ENCODE peak calls at places on chromosomes 2 and 18, in nine cellular contexts. E is astrocyte of the hippocampus; Y is C1 segment of cervical spinal cord; F is activated CD4-positive, alpha-beta T cell treated with anti-CD3 and anti-CD28 coated beads, Interleukin-2, amount 50 U/mL, for 24 hours; X is right cardiac atrium; M is activated CD8-positive, alpha-beta memory T cell treated with anti-CD3 and anti-CD28 coated beads for 24 hours; H is midbrain; K is RKO; N is ovary. G is an unnamed sample.

GRCh38 chr18:23897293-23897692 is 117.3 kb upstream of the TTC39C start:
- DNase-seq in E (no peak), Y (no peak), F (no peak), X (no peak), M (no peak), H (no peak), K (no peak), N (no peak), G (no peak)

GRCh38 chr18:11407900-11408299 is 201.5 kb upstream of the SLC35G4 start:
- DNase-seq in E (peak), Y (no peak), F (no peak), X (no peak), M (no peak), H (no peak), K (no peak), N (no peak), G (no peak)

GRCh38 chr2:226080323-226080722 is 680.8 kb downstream of the NYAP2 start:
- DNase-seq in E (peak), Y (no peak), F (no peak), X (no peak), M (no peak), H (no peak), K (no peak), N (no peak), G (no peak)

GRCh38 chr2:64686283-64686956 is 32.7 kb upstream of the SERTAD2 start:
- DNase-seq in E (no peak), Y (no peak), F (no peak), X (no peak), M (no peak), H (no peak), K (no peak), N (no peak), G (no peak)

GRCh38 chr2:43539991-43540860 is 55.6 kb downstream of the THADA start:
- DNase-seq in E (peak), Y (no peak), F (no peak), X (peak), M (no peak), H (no peak), K (peak), N (peak), G (no peak)

GRCh38 chr2:130337735-130338325 is 4.9 kb upstream of the IMP4 start:
- DNase-seq in E (peak), Y (no peak), F (no peak), X (no peak), M (no peak), H (no peak), K (peak), N (no peak), G (no peak)

GRCh38 chr18:35387367-35387685 is 10.2 kb upstream of the ZNF396 start:
- DNase-seq in E (no peak), Y (no peak), F (no peak), X (no peak), M (no peak), H (no peak), K (no peak), N (no peak), G (no peak)

GRCh38 chr2:232372231-232373208 is 6.0 kb upstream of the ALPP start:
- DNase-seq in E (no peak), Y (no peak), F (no peak), X (no peak), M (no peak), H (no peak), K (peak), N (no peak), G (no peak)

GRCh38 chr2:30437809-30438548 is 9.1 kb upstream of the LCLAT1 start:
- DNase-seq in E (no peak), Y (no peak), F (no peak), X (no peak), M (no peak), H (no peak), K (no peak), N (no peak), G (no peak)

GRCh38 chr18:63082661-63083531 is 236.7 kb downstream of the BCL2 start:
- DNase-seq in E (no peak), Y (no peak), F (no peak), X (no peak), M (no peak), H (no peak), K (peak), N (no peak), G (no peak)

GRCh38 chr2:136005462-136006205 is 20.2 kb upstream of the DARS1 start:
- DNase-seq in E (no peak), Y (no peak), F (no peak), X (no peak), M (no peak), H (no peak), K (no peak), N (no peak), G (no peak)

GRCh38 chr2:178125125-178125524 is 12.9 kb downstream of the RBM45 start:
- DNase-seq in E (no peak), Y (no peak), F (no peak), X (no peak), M (no peak), H (no peak), K (no peak), N (no peak), G (no peak)

GRCh38 chr2:1782514-1782913 is 38.2 kb upstream of the PXDN start:
- DNase-seq in E (no peak), Y (no peak), F (no peak), X (no peak), M (peak), H (no peak), K (no peak), N (no peak), G (no peak)

GRCh38 chr18:58495202-58495601 is 133.7 kb downstream of the ALPK2 start:
- DNase-seq in E (peak), Y (no peak), F (no peak), X (no peak), M (no peak), H (no peak), K (no peak), N (no peak), G (no peak)

GRCh38 chr18:47254341-47254939 is 3.0 kb upstream of the SKOR2 start:
- DNase-seq in E (peak), Y (no peak), F (no peak), X (peak), M (no peak), H (peak), K (peak), N (no peak), G (no peak)

GRCh38 chr2:99836670-99837069 is 305.7 kb downstream of the AFF3 start:
- DNase-seq in E (no peak), Y (no peak), F (no peak), X (no peak), M (no peak), H (no peak), K (no peak), N (no peak), G (no peak)

GRCh38 chr2:54085069-54085468 is 30.3 kb upstream of the ACYP2 start:
- DNase-seq in E (no peak), Y (no peak), F (no peak), X (no peak), M (no peak), H (no peak), K (no peak), N (no peak), G (no peak)

GRCh38 chr2:40287201-40287600 is 164.7 kb downstream of the SLC8A1 start:
- DNase-seq in E (no peak), Y (no peak), F (no peak), X (no peak), M (no peak), H (no peak), K (no peak), N (no peak), G (no peak)